ENCODE peak calls at places on chromosomes 7 and 10, in five cellular contexts. One of them, this sample, is unnamed.
A peak's percentile ranks its signal among the peaks of the same experiment; 100 is the strongest.

GRCh38 chr7:106061301-106061979 is 50.7 kb downstream of the SYPL1 start:
- DNase-seq in right atrium auricular region: peak; percentile 38
- DNase-seq in H1: no peak
- DNase-seq in astrocyte: no peak
- DNase-seq in ovary: no peak
- DNase-seq in this sample: no peak

GRCh38 chr7:50926049-50926448 is 143.4 kb upstream of the GRB10 start:
- DNase-seq in right atrium auricular region: no peak
- DNase-seq in ovary: no peak
- DNase-seq in H1: no peak
- DNase-seq in astrocyte: no peak
- DNase-seq in this sample: no peak

GRCh38 chr7:37096341-37096740 is 352.3 kb downstream of the ELMO1 start:
- DNase-seq in H1: no peak
- DNase-seq in ovary: no peak
- DNase-seq in astrocyte: no peak
- DNase-seq in right atrium auricular region: no peak
- DNase-seq in this sample: peak; percentile 29

GRCh38 chr7:30162133-30162532 is 27.3 kb downstream of the MTURN start:
- DNase-seq in ovary: no peak
- DNase-seq in astrocyte: no peak
- DNase-seq in right atrium auricular region: no peak
- DNase-seq in H1: no peak
- DNase-seq in this sample: no peak

GRCh38 chr7:28096713-28097112 is 83.9 kb downstream of the JAZF1 start:
- DNase-seq in ovary: peak; percentile 49
- DNase-seq in astrocyte: no peak
- DNase-seq in H1: no peak
- DNase-seq in right atrium auricular region: peak; percentile 79
- DNase-seq in this sample: peak; percentile 92

GRCh38 chr7:123929107-123929506 is 4.1 kb downstream of the SPAM1 start:
- DNase-seq in astrocyte: no peak
- DNase-seq in H1: no peak
- DNase-seq in ovary: no peak
- DNase-seq in right atrium auricular region: no peak
- DNase-seq in this sample: no peak

GRCh38 chr7:132386249-132386681 is 190.0 kb downstream of the PLXNA4 start:
- DNase-seq in ovary: peak; percentile 83
- DNase-seq in astrocyte: peak; percentile 66
- DNase-seq in H1: no peak
- DNase-seq in right atrium auricular region: peak; percentile 86
- DNase-seq in this sample: no peak

GRCh38 chr10:60646966-60647796 is 131.1 kb upstream of the CDK1 start:
- DNase-seq in right atrium auricular region: no peak
- DNase-seq in ovary: no peak
- DNase-seq in astrocyte: peak; percentile 33
- DNase-seq in H1: no peak
- DNase-seq in this sample: no peak

GRCh38 chr10:126880926-126881325 is 24.3 kb upstream of the DOCK1 start:
- DNase-seq in astrocyte: peak; percentile 56
- DNase-seq in ovary: no peak
- DNase-seq in H1: no peak
- DNase-seq in right atrium auricular region: no peak
- DNase-seq in this sample: no peak

GRCh38 chr10:30986027-30986672 is 45.5 kb downstream of the ZNF438 start:
- DNase-seq in astrocyte: peak; percentile 43
- DNase-seq in H1: no peak
- DNase-seq in right atrium auricular region: no peak
- DNase-seq in ovary: no peak
- DNase-seq in this sample: no peak

GRCh38 chr7:42677751-42678231 is 234.1 kb downstream of the C7orf25 start:
- DNase-seq in ovary: no peak
- DNase-seq in H1: no peak
- DNase-seq in astrocyte: peak; percentile 94
- DNase-seq in right atrium auricular region: no peak
- DNase-seq in this sample: no peak

GRCh38 chr10:18145652-18146051 is 5.4 kb downstream of the CACNB2 start:
- DNase-seq in astrocyte: no peak
- DNase-seq in ovary: no peak
- DNase-seq in right atrium auricular region: no peak
- DNase-seq in H1: no peak
- DNase-seq in this sample: no peak

GRCh38 chr10:128744092-128744491 is 617.9 kb upstream of the MKI67 start:
- DNase-seq in H1: no peak
- DNase-seq in astrocyte: no peak
- DNase-seq in right atrium auricular region: no peak
- DNase-seq in ovary: no peak
- DNase-seq in this sample: no peak

GRCh38 chr10:68211635-68212034 is 20.3 kb downstream of the ATOH7 start:
- DNase-seq in astrocyte: no peak
- DNase-seq in right atrium auricular region: no peak
- DNase-seq in H1: no peak
- DNase-seq in ovary: no peak
- DNase-seq in this sample: no peak

GRCh38 chr10:132132391-132132841 is 54.3 kb upstream of the DPYSL4 start:
- DNase-seq in H1: no peak
- DNase-seq in right atrium auricular region: no peak
- DNase-seq in astrocyte: no peak
- DNase-seq in ovary: no peak
- DNase-seq in this sample: no peak

GRCh38 chr10:110637558-110638053 is 6.5 kb upstream of the RBM20 start:
- DNase-seq in ovary: no peak
- DNase-seq in H1: no peak
- DNase-seq in right atrium auricular region: no peak
- DNase-seq in astrocyte: no peak
- DNase-seq in this sample: no peak

GRCh38 chr10:103445767-103446567 is 6.2 kb downstream of the CALHM2 start:
- DNase-seq in H1: no peak
- DNase-seq in ovary: peak; percentile 86
- DNase-seq in right atrium auricular region: peak; percentile 91
- DNase-seq in astrocyte: peak; percentile 33
- DNase-seq in this sample: peak; percentile 93

GRCh38 chr7:45123913-45124312 is 12.4 kb upstream of the TBRG4 start:
- DNase-seq in right atrium auricular region: no peak
- DNase-seq in H1: peak; percentile 56
- DNase-seq in astrocyte: no peak
- DNase-seq in ovary: no peak
- DNase-seq in this sample: no peak

GRCh38 chr10:102150970-102151773 is 1.0 kb upstream of the NOLC1 start:
- DNase-seq in right atrium auricular region: no peak
- DNase-seq in H1: no peak
- DNase-seq in astrocyte: peak; percentile 78
- DNase-seq in ovary: no peak
- DNase-seq in this sample: no peak

GRCh38 chr10:133162178-133162909 is 2.3 kb downstream of the KNDC1 start:
- DNase-seq in H1: no peak
- DNase-seq in astrocyte: no peak
- DNase-seq in right atrium auricular region: no peak
- DNase-seq in ovary: no peak
- DNase-seq in this sample: no peak

GRCh38 chr10:80528185-80528700 is 9.5 kb upstream of the SH2D4B start:
- DNase-seq in astrocyte: no peak
- DNase-seq in ovary: no peak
- DNase-seq in right atrium auricular region: no peak
- DNase-seq in H1: no peak
- DNase-seq in this sample: no peak

GRCh38 chr10:14163374-14164125 is 167.2 kb downstream of the FRMD4A start:
- DNase-seq in right atrium auricular region: no peak
- DNase-seq in astrocyte: no peak
- DNase-seq in H1: no peak
- DNase-seq in ovary: no peak
- DNase-seq in this sample: no peak

GRCh38 chr7:26500749-26501352 is 209.2 kb downstream of the SNX10 start:
- DNase-seq in H1: no peak
- DNase-seq in astrocyte: peak; percentile 5
- DNase-seq in right atrium auricular region: no peak
- DNase-seq in ovary: no peak
- DNase-seq in this sample: no peak
- TF ChIP-seq CTCF in H1: peak; percentile 48
- TF ChIP-seq CTCF in astrocyte: peak; percentile 46
- TF ChIP-seq CTCF in right atrium auricular region: peak; percentile 12
- TF ChIP-seq CTCF in ovary: no peak
- TF ChIP-seq CTCF in this sample: peak; percentile 51

GRCh38 chr10:106577266-106577665 is 587.2 kb downstream of the SORCS1 start:
- DNase-seq in ovary: no peak
- DNase-seq in right atrium auricular region: no peak
- DNase-seq in astrocyte: peak; percentile 44
- DNase-seq in H1: no peak
- DNase-seq in this sample: no peak
- H3K9me3 ChIP-seq in ovary: no peaks in the 10 kb centered on the region
- H3K9me3 ChIP-seq in right atrium auricular region: no peaks in the 10 kb centered on the region
- H3K9me3 ChIP-seq in astrocyte: no peaks in the 10 kb centered on the region
- H3K9me3 ChIP-seq in H1: no peaks in the 10 kb centered on the region
- H3K9me3 ChIP-seq in this sample: no peaks in the 10 kb centered on the region

GRCh38 chr10:87847550-87847949 is 15.8 kb downstream of the KLLN start:
- DNase-seq in astrocyte: no peak
- DNase-seq in ovary: no peak
- DNase-seq in H1: no peak
- DNase-seq in right atrium auricular region: no peak
- DNase-seq in this sample: no peak

GRCh38 chr10:87844837-87845623 is 18.3 kb downstream of the KLLN start:
- DNase-seq in astrocyte: peak; percentile 70
- DNase-seq in right atrium auricular region: no peak
- DNase-seq in H1: no peak
- DNase-seq in ovary: no peak
- DNase-seq in this sample: no peak

GRCh38 chr10:87842776-87843497 is 20.4 kb downstream of the KLLN start:
- DNase-seq in ovary: no peak
- DNase-seq in astrocyte: peak; percentile 82
- DNase-seq in H1: no peak
- DNase-seq in right atrium auricular region: no peak
- DNase-seq in this sample: no peak

GRCh38 chr10:87843714-87844113 is 19.6 kb downstream of the KLLN start:
- DNase-seq in ovary: no peak
- DNase-seq in astrocyte: no peak
- DNase-seq in right atrium auricular region: no peak
- DNase-seq in H1: no peak
- DNase-seq in this sample: no peak

DNA sequence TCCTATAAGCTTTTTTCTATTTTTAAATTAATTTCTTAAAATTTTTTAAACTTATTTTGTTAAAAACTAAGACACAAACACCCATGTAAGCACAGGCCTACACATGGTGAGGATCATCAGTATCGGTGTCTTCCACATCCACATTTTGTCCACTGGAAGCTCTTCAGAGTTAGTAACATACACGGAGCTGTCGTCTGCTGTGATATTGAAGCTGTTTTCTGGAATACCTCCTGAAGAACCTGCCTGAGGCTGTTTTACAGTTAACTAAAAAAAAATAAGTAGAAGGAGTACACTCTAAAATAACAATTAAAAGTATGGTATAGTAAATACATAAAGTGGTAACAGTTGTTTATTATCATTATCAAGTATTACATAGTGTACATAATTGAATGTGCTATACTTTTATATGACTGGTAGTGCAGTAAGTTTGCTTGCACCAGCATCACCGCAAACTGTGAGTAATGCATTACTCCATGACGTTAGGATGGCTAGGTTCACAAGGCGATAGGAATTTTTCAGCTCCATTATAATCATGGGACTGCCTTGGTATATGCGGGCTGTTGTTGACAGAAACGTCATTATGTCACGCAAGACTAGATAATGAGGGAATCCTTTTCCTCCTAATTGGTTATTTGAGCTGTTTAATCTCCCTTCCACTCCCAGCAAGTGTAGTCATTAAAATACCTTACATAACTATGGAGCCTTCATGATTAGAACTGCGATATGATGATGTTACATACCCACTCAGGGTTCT is 17.5 kb downstream of the KLLN start:
- DNase-seq in right atrium auricular region: no peak
- DNase-seq in ovary: no peak
- DNase-seq in astrocyte: peak; percentile 92
- DNase-seq in H1: no peak
- DNase-seq in this sample: no peak
- H3K27ac ChIP-seq in right atrium auricular region: peak overlapping the region; percentile 43
- H3K27ac ChIP-seq in ovary: no peak overlapping the region
- H3K27ac ChIP-seq in astrocyte: peak overlapping the region; percentile 80
- H3K27ac ChIP-seq in H1: no peak overlapping the region
- H3K27ac ChIP-seq in this sample: no peak overlapping the region

GRCh38 chr10:100816671-100817070 is 71.3 kb downstream of the PAX2 start:
- DNase-seq in ovary: no peak
- DNase-seq in astrocyte: no peak
- DNase-seq in right atrium auricular region: no peak
- DNase-seq in H1: no peak
- DNase-seq in this sample: no peak

GRCh38 chr10:100814751-100815474 is 69.5 kb downstream of the PAX2 start:
- DNase-seq in astrocyte: no peak
- DNase-seq in ovary: no peak
- DNase-seq in H1: no peak
- DNase-seq in right atrium auricular region: no peak
- DNase-seq in this sample: no peak

GRCh38 chr10:100812978-100813377 is 67.6 kb downstream of the PAX2 start:
- DNase-seq in ovary: no peak
- DNase-seq in astrocyte: no peak
- DNase-seq in H1: no peak
- DNase-seq in right atrium auricular region: no peak
- DNase-seq in this sample: no peak

GRCh38 chr10:100819424-100819823 is 74.0 kb downstream of the PAX2 start:
- DNase-seq in astrocyte: no peak
- DNase-seq in ovary: no peak
- DNase-seq in H1: no peak
- DNase-seq in right atrium auricular region: no peak
- DNase-seq in this sample: no peak

GRCh38 chr10:100817268-100817839 is 72.0 kb downstream of the PAX2 start:
- DNase-seq in right atrium auricular region: no peak
- DNase-seq in H1: no peak
- DNase-seq in ovary: no peak
- DNase-seq in astrocyte: no peak
- DNase-seq in this sample: no peak
- TF ChIP-seq CTCF in right atrium auricular region: no peak
- TF ChIP-seq CTCF in H1: peak; percentile 87
- TF ChIP-seq CTCF in ovary: no peak
- TF ChIP-seq CTCF in astrocyte: no peak
- TF ChIP-seq CTCF in this sample: no peak

DNA sequence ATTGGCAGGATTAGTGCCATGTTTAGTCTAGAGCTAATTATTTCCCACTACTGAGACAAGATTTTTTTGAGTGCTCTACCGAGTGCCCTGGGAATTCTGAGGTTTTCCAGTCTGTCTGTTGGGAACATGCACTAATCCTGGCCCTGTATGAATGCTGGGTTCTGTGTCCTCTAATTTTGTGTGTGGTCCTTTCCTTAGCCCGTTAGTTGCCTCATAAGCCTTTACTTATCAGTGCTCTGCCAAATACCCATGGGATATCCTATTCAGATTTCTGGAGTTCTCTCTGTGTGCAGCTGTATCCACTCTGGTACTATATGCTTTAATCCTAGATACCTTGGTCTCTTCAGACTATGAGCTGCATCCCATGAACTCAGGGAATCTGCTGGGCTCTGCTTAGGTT is 13.1 kb downstream of the CSGALNACT2 start:
- DNase-seq in right atrium auricular region: no peak
- DNase-seq in astrocyte: no peak
- DNase-seq in ovary: no peak
- DNase-seq in H1: no peak
- DNase-seq in this sample: no peak
- H3K9me3 ChIP-seq in right atrium auricular region: no peaks in the 10 kb centered on the region
- H3K9me3 ChIP-seq in astrocyte: no peaks in the 10 kb centered on the region
- H3K9me3 ChIP-seq in ovary: no peaks in the 10 kb centered on the region
- H3K9me3 ChIP-seq in H1: no peaks in the 10 kb centered on the region
- H3K9me3 ChIP-seq in this sample: no peaks in the 10 kb centered on the region